ENCODE peak calls at places on chromosomes 16 and 17, in five cellular contexts. O is thoracic aorta, G is upper lobe of right lung, R is PC-9, W is A549. S is an unnamed sample.

GRCh38 chr16:65113441-65113840 is 8.4 kb downstream of the CDH11 start:
- DNase-seq in O (no peak), G (no peak), R (no peak), W (no peak), S (no peak)

GRCh38 chr16:83932304-83932703 is 20.7 kb upstream of the OSGIN1 start:
- DNase-seq in O (no peak), G (no peak), R (no peak), W (no peak), S (no peak)

GRCh38 chr17:46763416-46763815 is 55.1 kb downstream of the WNT3 start:
- DNase-seq in O (no peak), G (no peak), R (peak; percentile 66), W (no peak), S (no peak)

GRCh38 chr16:85234310-85235235 is 122.3 kb upstream of the CIBAR2 start:
- DNase-seq in O (no peak), G (peak; percentile 76), R (no peak), W (peak; percentile 37), S (peak; percentile 50)

GRCh38 chr17:80261159-80261894 is 675 bp downstream of the RNF213 start:
- DNase-seq in O (no peak), G (peak; percentile 84), R (no peak), W (peak; percentile 85), S (peak; percentile 36)

GRCh38 chr17:76094046-76094445 is 9.5 kb downstream of the EXOC7 start:
- DNase-seq in O (no peak), G (no peak), R (no peak), W (no peak), S (no peak)

GRCh38 chr16:17026600-17027242 is 444.0 kb downstream of the XYLT1 start:
- DNase-seq in O (no peak), G (no peak), R (no peak), W (no peak), S (no peak)

GRCh38 chr17:81652901-81653771 is 3.2 kb downstream of the PDE6G start:
- DNase-seq in O (no peak), G (no peak), R (no peak), W (no peak), S (no peak)

GRCh38 chr16:69311533-69312388 is 611 bp downstream of the VPS4A start:
- DNase-seq in O (no peak), G (peak; percentile 82), R (peak; percentile 38), W (peak; percentile 58), S (peak; percentile 35)

GRCh38 chr17:38540514-38540913 is 65.2 kb downstream of the SRCIN1 start:
- DNase-seq in O (no peak), G (no peak), R (no peak), W (no peak), S (no peak)

GRCh38 chr17:79838541-79839274 is 532 bp downstream of the CBX4 start:
- DNase-seq in O (no peak), G (peak; percentile 82), R (no peak), W (peak; percentile 70), S (no peak)

GRCh38 chr17:64180089-64180488 is 50.1 kb upstream of the ERN1 start:
- DNase-seq in O (no peak), G (no peak), R (no peak), W (no peak), S (no peak)

GRCh38 chr17:59641799-59642484 is 22.2 kb downstream of the CLTC start:
- DNase-seq in O (no peak), G (no peak), R (peak; percentile 57), W (no peak), S (no peak)

GRCh38 chr17:75845058-75845711 is 981 bp upstream of the UNC13D start:
- DNase-seq in O (peak; percentile 76), G (peak; percentile 93), R (peak; percentile 89), W (peak; percentile 91), S (peak; percentile 70)

GRCh38 chr16:50598936-50599361 is 50.8 kb downstream of the NKD1 start:
- DNase-seq in O (no peak), G (no peak), R (no peak), W (no peak), S (no peak)

GRCh38 chr17:41547378-41547841 is 19.3 kb upstream of the KRT19 start:
- DNase-seq in O (no peak), G (no peak), R (peak; percentile 70), W (no peak), S (no peak)

GRCh38 chr16:19419691-19420060 is 2.0 kb downstream of the TMC5 start:
- DNase-seq in O (no peak), G (no peak), R (peak; percentile 96), W (peak; percentile 93), S (peak; percentile 94)

GRCh38 chr16:19418200-19418599 is 517 bp downstream of the TMC5 start:
- DNase-seq in O (no peak), G (no peak), R (no peak), W (no peak), S (no peak)

GRCh38 chr16:19415918-19416317 is 1.8 kb upstream of the TMC5 start:
- DNase-seq in O (no peak), G (no peak), R (peak; percentile 51), W (no peak), S (no peak)

GRCh38 chr16:19415461-19415860 is 2.2 kb upstream of the TMC5 start:
- DNase-seq in O (no peak), G (no peak), R (peak; percentile 48), W (no peak), S (no peak)

DNA sequence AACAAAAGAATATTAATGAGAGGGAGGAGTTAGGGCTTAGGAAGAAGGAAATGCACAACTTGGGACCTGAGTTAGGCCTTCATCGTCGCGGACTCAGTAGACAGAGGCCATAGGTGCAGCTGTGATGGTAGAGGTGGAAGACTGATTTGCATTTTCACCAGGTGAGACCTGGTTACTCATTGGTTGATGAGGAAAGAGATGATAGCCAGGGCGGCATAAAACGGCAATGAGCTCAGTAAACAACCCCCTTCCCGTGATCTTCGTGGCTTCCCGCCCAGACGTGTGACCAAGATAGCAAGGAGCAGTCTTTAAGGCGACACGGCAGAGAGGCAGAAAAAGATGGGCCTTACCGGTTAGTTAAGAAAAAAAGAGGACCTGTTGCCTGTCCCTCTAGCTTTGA is at the start of gene TMC5:
- DNase-seq in O (no peak), G (no peak), R (no peak), W (no peak), S (no peak)
- H3K27ac ChIP-seq in O (no peak within 1 kb of the TSS), G (peak within 1 kb of the TSS; percentile 3), R (peak within 1 kb of the TSS; percentile 87), W (peak within 1 kb of the TSS; percentile 83), S (no peak within 1 kb of the TSS)

GRCh38 chr17:44844390-44844830 is 3.3 kb upstream of the HIGD1B start:
- DNase-seq in O (no peak), G (no peak), R (no peak), W (no peak), S (no peak)
- TF ChIP-seq CTCF in O (no peak), G (no peak), R (no peak), W (no peak), S (no peak)

GRCh38 chr17:333626-334396 is 18.8 kb downstream of the RPH3AL start:
- DNase-seq in O (no peak), G (peak; percentile 81), R (no peak), W (no peak), S (no peak)

GRCh38 chr17:330993-331701 is 21.5 kb downstream of the RPH3AL start:
- DNase-seq in O (no peak), G (peak; percentile 70), R (no peak), W (no peak), S (no peak)

GRCh38 chr17:332558-333322 is 19.9 kb downstream of the RPH3AL start:
- DNase-seq in O (no peak), G (peak; percentile 56), R (no peak), W (no peak), S (no peak)

GRCh38 chr17:329794-330420 is 22.7 kb downstream of the RPH3AL start:
- DNase-seq in O (no peak), G (peak; percentile 46), R (no peak), W (no peak), S (no peak)

GRCh38 chr17:332023-332422 is 20.6 kb downstream of the RPH3AL start:
- DNase-seq in O (no peak), G (peak; percentile 38), R (no peak), W (no peak), S (no peak)
- H3K27ac ChIP-seq in O (no peak overlapping the region), G (peak overlapping the region; percentile 24), R (no peak overlapping the region), W (peak overlapping the region; percentile 39), S (peak overlapping the region; percentile 56)

DNA sequence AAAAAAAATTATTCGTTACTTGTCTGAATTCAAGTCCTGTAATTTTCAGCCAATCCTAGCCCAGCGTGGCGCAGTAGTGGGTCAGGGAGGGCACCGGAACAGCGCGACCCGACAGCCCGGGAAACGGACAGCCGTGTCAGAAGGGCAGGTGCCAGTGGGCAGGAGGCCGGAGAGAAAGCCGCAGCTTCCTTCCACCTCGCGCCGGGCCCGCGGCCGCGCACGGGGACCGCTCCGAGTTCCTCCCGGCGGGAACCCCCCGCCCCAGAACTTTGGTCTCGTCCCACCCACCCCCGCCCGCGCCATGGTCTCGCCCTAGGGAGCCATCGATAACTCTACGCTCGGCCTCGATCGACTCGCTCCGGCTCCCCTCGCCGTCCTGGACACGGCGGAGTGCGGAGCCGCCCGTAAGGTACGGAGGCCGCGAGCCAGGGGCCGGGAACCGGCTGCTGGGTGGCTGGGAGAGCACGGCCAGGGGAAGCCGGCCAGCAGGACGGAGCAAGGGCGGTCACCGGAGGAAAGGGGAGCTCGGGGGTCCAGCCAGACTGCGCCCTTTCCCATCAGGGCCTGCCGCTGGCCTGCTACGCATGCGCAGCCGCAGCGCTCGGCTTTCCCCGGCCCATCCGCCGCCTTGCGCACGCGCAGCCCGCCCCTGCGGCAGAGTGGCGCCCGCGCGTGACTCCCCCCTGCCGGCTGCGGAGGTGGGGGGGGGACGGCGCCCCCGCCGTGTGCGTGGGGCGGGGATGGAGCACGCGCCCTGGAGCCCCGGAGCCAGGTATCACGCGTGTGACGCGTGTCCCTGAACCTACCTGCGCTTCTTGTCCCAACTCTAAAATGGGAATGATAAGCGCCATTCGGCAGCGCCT is at the start of gene MLST8:
- DNase-seq in O (peak; percentile 21), G (peak; percentile 94), R (peak; percentile 56), W (peak; percentile 89), S (peak; percentile 91)
- TF ChIP-seq CTCF in O (peak; percentile 24), G (peak; percentile 22), R (peak; percentile 18), W (no peak), S (no peak)

DNA sequence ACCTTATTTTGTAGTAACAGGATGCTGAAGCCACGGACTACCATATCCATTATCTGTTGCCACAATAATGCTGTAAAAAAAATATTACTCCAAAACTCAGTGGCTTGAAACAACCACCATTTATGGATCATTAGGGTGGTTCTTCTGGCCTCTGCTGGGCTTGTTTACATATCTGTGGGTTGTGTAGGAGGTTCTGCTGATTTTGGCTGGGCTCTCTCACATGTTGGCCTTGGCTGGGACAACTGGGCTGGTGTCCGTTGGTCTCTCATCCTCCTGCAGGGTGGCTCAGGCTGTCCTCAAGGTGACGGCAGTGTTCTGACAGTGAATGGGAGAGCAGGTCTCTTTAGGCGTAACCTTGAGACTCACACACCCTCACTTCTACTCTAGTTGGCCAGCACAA is 76.0 kb downstream of the GPR139 start:
- DNase-seq in O (no peak), G (no peak), R (no peak), W (no peak), S (no peak)
- H3K27ac ChIP-seq in O (no peak overlapping the region), G (no peak overlapping the region), R (no peak overlapping the region), W (no peak overlapping the region), S (no peak overlapping the region)

DNA sequence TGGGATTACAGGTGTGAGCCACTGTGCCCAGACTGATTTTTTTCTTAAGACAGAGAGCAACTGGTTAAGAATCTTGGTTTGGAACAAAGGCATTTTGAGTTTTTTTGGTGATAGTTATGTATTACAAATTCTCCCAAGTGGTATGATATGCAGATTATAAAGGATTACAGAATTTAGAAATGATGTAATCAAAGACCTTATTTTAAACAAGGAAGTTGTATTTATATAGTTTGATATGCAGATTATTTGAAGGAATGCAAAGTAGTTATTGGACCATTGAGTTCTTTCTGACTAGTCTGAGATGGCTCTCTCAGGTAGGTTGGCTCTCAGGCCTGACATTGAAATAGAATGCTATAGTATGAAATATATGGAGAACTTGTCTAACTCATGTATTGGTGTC is 34.9 kb downstream of the AATF start:
- DNase-seq in O (no peak), G (no peak), R (no peak), W (no peak), S (no peak)
- TF ChIP-seq CTCF in O (no peak), G (no peak), R (no peak), W (no peak), S (no peak)

S was measured in RWPE1.